ENCODE peak calls at places on chromosomes 5 and 9, in seven cellular contexts. Q is hepatocyte, B is PC-3, V is SK-N-SH, E is keratinocyte, C is MM.1S, F is mammary epithelial cell. X is an unnamed sample.
A peak's percentile ranks its signal among the peaks of the same experiment; 100 is the strongest.

GRCh38 chr5:32767948-32768427 is 56.9 kb downstream of the NPR3 start:
- DNase-seq in Q (peak; percentile 45), B (peak; percentile 99), V (no peak), E (no peak), C (no peak), F (peak; percentile 86), X (no peak)

GRCh38 chr5:25393321-25393720 is 748.5 kb upstream of the CDH10 start:
- DNase-seq in Q (no peak), B (no peak), V (no peak), E (no peak), C (no peak), F (no peak), X (no peak)

GRCh38 chr5:38455797-38456330 is 100.6 kb downstream of the LIFR start:
- DNase-seq in Q (no peak), B (no peak), V (no peak), E (no peak), C (no peak), F (no peak), X (no peak)

GRCh38 chr5:169980418-169981053 is at the start of gene INSYN2B:
- DNase-seq in Q (peak; percentile 88), B (peak; percentile 88), V (peak; percentile 63), E (no peak), C (peak; percentile 19), F (peak; percentile 83), X (no peak)

GRCh38 chr9:132008184-132008781 is 71.4 kb downstream of the MED27 start:
- DNase-seq in Q (no peak), B (peak; percentile 77), V (no peak), E (peak; percentile 76), C (no peak), F (peak; percentile 65), X (no peak)

GRCh38 chr5:137291031-137291430 is 208.1 kb downstream of the SPOCK1 start:
- DNase-seq in Q (no peak), B (no peak), V (no peak), E (no peak), C (no peak), F (no peak), X (no peak)

GRCh38 chr9:104780796-104781395 is 17.0 kb downstream of the NIPSNAP3B start:
- DNase-seq in Q (no peak), B (peak; percentile 75), V (no peak), E (no peak), C (peak; percentile 35), F (peak; percentile 43), X (no peak)

GRCh38 chr9:95511952-95512750 is 4.6 kb downstream of the PTCH1 start:
- DNase-seq in Q (peak; percentile 46), B (peak; percentile 31), V (peak; percentile 40), E (no peak), C (no peak), F (no peak), X (no peak)

GRCh38 chr5:127833999-127834953 is 131.1 kb downstream of the CCDC192 start:
- DNase-seq in Q (no peak), B (peak; percentile 68), V (no peak), E (no peak), C (no peak), F (no peak), X (no peak)

GRCh38 chr9:1100945-1101344 is 50.8 kb downstream of the DMRT2 start:
- DNase-seq in Q (no peak), B (peak; percentile 65), V (peak; percentile 6), E (no peak), C (peak; percentile 65), F (peak; percentile 9), X (no peak)

GRCh38 chr5:113274836-113275414 is 159.9 kb downstream of the TSSK1B start:
- DNase-seq in Q (no peak), B (no peak), V (no peak), E (no peak), C (no peak), F (no peak), X (no peak)

GRCh38 chr5:172793577-172794488 is 22.8 kb upstream of the DUSP1 start:
- DNase-seq in Q (no peak), B (peak; percentile 71), V (no peak), E (no peak), C (no peak), F (no peak), X (no peak)

DNA sequence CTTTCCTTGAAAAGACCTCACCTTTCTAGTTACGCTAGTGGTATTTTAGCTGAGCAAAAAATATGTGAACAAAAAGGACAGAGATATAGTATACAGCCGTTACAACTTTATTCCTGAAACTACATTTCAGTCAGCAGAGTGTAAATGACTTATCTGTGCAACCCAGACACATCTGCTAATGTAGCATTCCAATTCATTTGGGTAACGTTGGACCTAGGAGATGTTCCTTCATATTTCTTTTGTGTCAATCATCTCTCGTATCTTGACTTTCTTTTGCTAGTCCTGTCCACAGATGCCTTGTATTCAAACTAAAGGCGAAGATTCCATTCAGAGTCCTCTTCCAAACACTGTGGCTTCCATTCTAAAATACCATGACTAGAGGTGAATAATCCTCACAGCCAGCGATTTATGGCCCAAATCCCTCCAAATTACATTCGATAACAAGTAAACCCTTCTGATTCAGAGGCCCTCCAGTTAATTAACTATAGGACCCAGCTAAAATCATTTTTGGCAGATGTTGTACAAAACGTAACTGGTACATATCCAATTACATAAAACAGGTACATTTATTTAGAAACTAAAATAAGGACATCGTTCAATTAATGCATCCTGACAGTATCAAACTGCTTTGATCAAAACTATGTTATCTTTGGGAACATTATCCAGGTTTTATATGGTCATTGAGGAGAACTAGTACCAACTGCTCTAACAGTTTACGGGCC is 155.7 kb downstream of the DROSHA start:
- DNase-seq in Q (no peak), B (no peak), V (no peak), E (no peak), C (no peak), F (no peak), X (no peak)
- H3K4me2 ChIP-seq in Q (no peak overlapping the region), B (no peak overlapping the region), V (no peak overlapping the region), E (no peak overlapping the region), C (no peak overlapping the region), F (no peak overlapping the region), X (no peak overlapping the region)

DNA sequence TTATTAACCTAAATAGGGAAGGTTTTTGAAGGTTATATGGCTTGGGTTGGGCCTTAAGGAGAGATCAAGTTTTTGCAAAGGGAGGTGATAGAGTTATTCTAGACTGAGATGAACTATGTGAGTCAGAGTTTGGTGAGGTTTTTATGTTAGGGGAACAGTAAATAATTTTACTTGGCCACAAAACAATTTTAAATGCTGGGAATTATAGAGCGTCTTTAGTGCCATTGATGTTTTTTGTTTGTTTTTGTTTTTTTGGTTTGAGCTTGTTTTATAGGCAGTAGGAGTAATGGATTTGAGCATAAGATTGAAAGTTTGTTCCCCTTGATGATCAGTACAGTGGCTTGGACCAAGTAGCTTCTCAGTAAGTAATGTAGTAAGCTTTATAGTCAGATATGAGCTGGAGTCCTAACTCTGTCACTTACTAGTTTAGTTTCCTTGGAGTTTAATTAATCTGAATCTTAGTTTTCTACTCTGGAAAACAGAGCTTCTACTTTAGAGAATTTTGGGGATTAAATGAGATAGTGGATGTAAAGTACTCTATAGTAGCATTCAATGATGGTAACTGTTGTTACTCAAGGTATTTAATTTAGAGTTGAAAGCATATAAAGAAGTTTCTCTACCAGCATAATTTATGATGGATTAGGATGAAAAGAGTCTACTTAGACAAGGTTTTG is 2.9 kb downstream of the NAA35 start:
- DNase-seq in Q (no peak), B (no peak), V (no peak), E (no peak), C (no peak), F (no peak), X (no peak)
- H3K4me3 ChIP-seq in Q (no peak overlapping the region), B (no peak overlapping the region), V (no peak overlapping the region), E (no peak overlapping the region), C (no peak overlapping the region), F (no peak overlapping the region), X (peak overlapping the region; percentile 87)

GRCh38 chr5:141878186-141878770 is at the start of gene PCDH1:
- DNase-seq in Q (peak; percentile 72), B (peak; percentile 43), V (peak; percentile 81), E (no peak), C (peak; percentile 62), F (peak; percentile 50), X (no peak)

GRCh38 chr5:141875022-141875740 is 3.0 kb downstream of the PCDH1 start:
- DNase-seq in Q (peak; percentile 4), B (no peak), V (no peak), E (no peak), C (no peak), F (no peak), X (no peak)

GRCh38 chr5:141877478-141878185 is 578 bp downstream of the PCDH1 start:
- DNase-seq in Q (peak; percentile 37), B (peak; percentile 30), V (peak; percentile 54), E (no peak), C (peak; percentile 17), F (peak; percentile 52), X (no peak)

GRCh38 chr5:141875795-141876627 is 2.2 kb downstream of the PCDH1 start:
- DNase-seq in Q (peak; percentile 77), B (peak; percentile 51), V (peak; percentile 72), E (no peak), C (no peak), F (peak; percentile 64), X (no peak)

GRCh38 chr5:141876628-141877477 is 1.4 kb downstream of the PCDH1 start:
- DNase-seq in Q (peak; percentile 30), B (peak; percentile 50), V (no peak), E (no peak), C (no peak), F (peak; percentile 65), X (no peak)
- H3K4me2 ChIP-seq in Q (peak overlapping the region; percentile 99), B (peak overlapping the region; percentile 94), V (peak overlapping the region; percentile 80), E (peak overlapping the region; percentile 71), C (peak overlapping the region; percentile 95), F (peak overlapping the region; percentile 100), X (no peak overlapping the region)

GRCh38 chr5:177354716-177355115 is 3.0 kb upstream of the RGS14 start:
- DNase-seq in Q (no peak), B (no peak), V (no peak), E (no peak), C (no peak), F (no peak), X (no peak)

GRCh38 chr5:177355868-177356168 is 1.9 kb upstream of the RGS14 start:
- DNase-seq in Q (no peak), B (no peak), V (no peak), E (no peak), C (no peak), F (no peak), X (no peak)

GRCh38 chr5:177355162-177355867 is 2.4 kb upstream of the RGS14 start:
- DNase-seq in Q (no peak), B (no peak), V (no peak), E (no peak), C (no peak), F (no peak), X (no peak)

GRCh38 chr5:177353093-177353492 is 1.6 kb upstream of the LMAN2 start:
- DNase-seq in Q (no peak), B (no peak), V (no peak), E (no peak), C (no peak), F (no peak), X (no peak)

DNA sequence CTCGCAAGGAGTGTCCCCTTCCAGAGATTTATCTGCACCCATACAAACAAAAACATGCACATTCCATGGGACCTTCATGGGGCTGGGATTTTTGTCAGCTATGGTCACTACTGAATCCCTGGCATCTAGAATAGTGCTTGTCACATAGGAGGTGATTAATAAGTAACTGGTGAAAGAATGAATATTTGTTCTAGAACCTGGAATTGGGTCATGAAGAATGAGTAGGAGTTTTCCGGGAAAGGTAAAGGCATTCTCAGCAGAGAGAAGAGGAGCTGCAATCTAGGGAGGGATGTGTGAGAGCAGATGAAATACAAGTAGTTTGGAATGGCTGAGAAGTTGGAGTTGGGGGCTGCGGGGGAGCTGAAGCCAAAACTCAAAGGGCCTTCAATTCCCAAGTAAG is 2.8 kb upstream of the LMAN2 start:
- DNase-seq in Q (no peak), B (no peak), V (no peak), E (no peak), C (no peak), F (no peak), X (no peak)
- H3K4me3 ChIP-seq in Q (no peak overlapping the region), B (no peak overlapping the region), V (no peak overlapping the region), E (no peak overlapping the region), C (no peak overlapping the region), F (no peak overlapping the region), X (no peak overlapping the region)